ENCODE peak calls at places on chromosome 17, in ten cellular contexts. Y is tibial artery; R is AG04450; Z is lung; E is fibroblast of lung; B is cardiac muscle cell; G is CD4-positive, alpha-beta T cell; C is heart left ventricle; V is hepatocyte; U is A673. D is an unnamed sample.
A peak's percentile ranks its signal among the peaks of the same experiment; 100 is the strongest.

GRCh38 chr17:51830886-51831285 is 327.6 kb downstream of the CA10 start:
- DNase-seq in Y (no peak), R (no peak), Z (no peak), E (no peak), B (no peak), G (no peak), C (no peak), V (no peak), U (no peak), D (no peak)

GRCh38 chr17:77528516-77529327 is 388.0 kb downstream of the SEC14L1 start:
- DNase-seq in Y (peak; percentile 52), R (no peak), Z (no peak), E (no peak), B (peak; percentile 84), G (peak; percentile 18), C (no peak), V (peak; percentile 64), U (peak; percentile 83), D (no peak)

GRCh38 chr17:76202516-76202915 is 37.8 kb downstream of the RNF157 start:
- DNase-seq in Y (no peak), R (no peak), Z (no peak), E (no peak), B (no peak), G (no peak), C (no peak), V (no peak), U (peak; percentile 20), D (peak; percentile 79)

GRCh38 chr17:3724373-3725077 is 822 bp downstream of the HASPIN start:
- DNase-seq in Y (no peak), R (no peak), Z (no peak), E (no peak), B (peak; percentile 21), G (no peak), C (no peak), V (no peak), U (no peak), D (no peak)

GRCh38 chr17:74743755-74744154 is 4.7 kb upstream of the NHERF1 start:
- DNase-seq in Y (no peak), R (no peak), Z (no peak), E (no peak), B (no peak), G (no peak), C (no peak), V (no peak), U (no peak), D (no peak)

GRCh38 chr17:40281663-40282062 is 6.0 kb upstream of the CDC6 start:
- DNase-seq in Y (no peak), R (no peak), Z (no peak), E (no peak), B (no peak), G (no peak), C (no peak), V (no peak), U (no peak), D (no peak)

GRCh38 chr17:57697891-57698708 is 47.0 kb downstream of the CCDC182 start:
- DNase-seq in Y (no peak), R (no peak), Z (peak; percentile 13), E (no peak), B (peak; percentile 19), G (no peak), C (no peak), V (no peak), U (no peak), D (peak; percentile 1)

GRCh38 chr17:29674270-29674669 is 51.6 kb upstream of the CORO6 start:
- DNase-seq in Y (no peak), R (no peak), Z (no peak), E (no peak), B (no peak), G (no peak), C (no peak), V (no peak), U (no peak), D (no peak)

GRCh38 chr17:1008008-1008761 is 11.3 kb downstream of the TIMM22 start:
- DNase-seq in Y (peak; percentile 93), R (no peak), Z (no peak), E (no peak), B (no peak), G (no peak), C (peak; percentile 73), V (no peak), U (no peak), D (no peak)

GRCh38 chr17:45409659-45410076 is 23.0 kb downstream of the ARHGAP27 start:
- DNase-seq in Y (no peak), R (no peak), Z (no peak), E (no peak), B (no peak), G (no peak), C (no peak), V (no peak), U (no peak), D (no peak)

DNA sequence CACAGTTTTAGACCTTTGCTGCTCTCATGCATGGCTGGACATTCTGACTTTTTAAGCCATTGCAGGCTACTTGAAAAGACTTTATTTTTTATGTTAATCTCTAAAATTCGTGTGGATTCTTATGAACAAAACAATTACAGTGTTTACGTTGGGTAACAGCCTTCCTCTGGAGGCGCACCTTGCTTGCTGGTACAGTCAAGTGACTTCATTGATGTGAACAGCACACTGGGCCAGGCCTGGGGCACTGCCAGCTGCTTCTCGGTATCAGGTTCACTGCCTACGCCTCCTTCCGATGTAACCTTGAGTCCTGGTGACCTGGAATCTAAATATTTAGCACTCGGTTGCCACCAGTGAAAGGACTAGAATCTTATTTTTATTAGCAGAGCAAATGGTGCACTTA is 27.8 kb downstream of the MARCHF10 start:
- DNase-seq in Y (no peak), R (no peak), Z (peak; percentile 78), E (no peak), B (no peak), G (no peak), C (no peak), V (no peak), U (no peak), D (peak; percentile 83)
- TF ChIP-seq CTCF in Y (no peak), R (no peak), Z (no peak), E (no peak), B (no peak), G (no peak), C (no peak), V (no peak), U (no peak), D (peak; percentile 49)

DNA sequence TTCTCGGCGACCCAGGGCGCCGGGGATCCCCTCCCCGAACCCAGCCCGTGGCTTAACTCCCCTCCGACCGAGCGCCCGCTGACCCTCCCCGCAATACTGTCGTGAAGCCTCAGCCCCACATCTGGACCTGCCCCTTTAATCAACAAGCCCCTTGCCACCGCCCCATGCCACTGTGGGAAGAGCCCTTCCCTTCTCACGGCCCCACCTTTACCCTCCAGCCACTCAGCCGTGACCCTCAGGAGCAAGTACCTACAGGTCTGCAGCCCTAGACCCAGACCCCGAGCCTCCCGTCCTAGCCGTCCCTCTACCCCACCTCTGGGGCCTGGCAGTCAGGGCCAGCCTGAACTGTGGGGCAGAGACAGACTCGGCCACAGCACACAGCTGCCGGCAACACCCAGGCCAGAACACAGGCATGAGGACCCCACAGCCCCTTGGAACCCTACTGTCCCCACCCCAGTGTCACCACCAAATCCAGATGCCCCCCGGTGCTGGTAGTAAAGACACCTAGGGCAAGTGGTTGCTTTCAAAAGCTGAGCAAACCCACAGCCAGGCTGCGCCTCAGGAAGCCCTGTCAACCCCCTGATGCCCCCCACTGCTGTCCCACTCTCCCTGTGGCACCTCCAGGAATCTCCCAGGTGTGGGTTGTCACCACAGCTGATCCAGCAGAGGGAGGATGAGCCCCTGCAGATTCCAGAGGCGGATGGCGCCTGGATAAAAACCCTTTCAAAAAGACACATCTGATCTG is 1.4 kb downstream of the NXPH3 start:
- DNase-seq in Y (peak; percentile 74), R (no peak), Z (no peak), E (no peak), B (no peak), G (no peak), C (no peak), V (peak; percentile 5), U (no peak), D (no peak)
- H3K27me3 ChIP-seq in Y (no peaks in the 10 kb centered on the region), R (peaks cover 25% of the 10 kb centered on the region), Z (no peaks in the 10 kb centered on the region), E (peaks cover 27% of the 10 kb centered on the region), B (peaks cover 18% of the 10 kb centered on the region), G (peaks cover 50% of the 10 kb centered on the region), C (no peaks in the 10 kb centered on the region), V (peaks cover 38% of the 10 kb centered on the region), U (peaks cover 14% of the 10 kb centered on the region), D (no peaks in the 10 kb centered on the region)

DNA sequence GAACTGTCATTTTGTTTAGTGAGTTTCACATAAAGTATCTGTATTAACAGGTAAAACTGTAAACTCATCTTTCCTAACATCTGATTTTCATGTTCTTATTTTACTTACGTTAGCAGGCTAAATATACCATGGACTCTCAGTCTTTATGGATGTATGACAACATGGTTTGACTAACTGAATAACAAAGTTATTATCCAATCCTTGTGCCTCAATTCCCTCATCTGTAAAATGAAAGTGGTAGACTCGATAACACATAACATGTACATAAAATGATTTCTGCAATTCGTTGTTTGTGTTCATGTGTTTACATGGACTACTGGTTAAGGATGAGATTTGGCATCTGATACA is 9.5 kb upstream of the PCTP start:
- DNase-seq in Y (no peak), R (no peak), Z (no peak), E (no peak), B (no peak), G (no peak), C (no peak), V (no peak), U (no peak), D (no peak)
- TF ChIP-seq CTCF in Y (no peak), R (no peak), Z (no peak), E (no peak), B (no peak), G (no peak), C (no peak), V (no peak), U (no peak), D (no peak)

GRCh38 chr17:82060001-82060380 is 5.6 kb downstream of the DUS1L start:
- DNase-seq in Y (no peak), R (no peak), Z (no peak), E (no peak), B (no peak), G (no peak), C (peak; percentile 47), V (no peak), U (no peak), D (no peak)
- H3K27me3 ChIP-seq in Y (no peaks in the 10 kb centered on the region), R (no peaks in the 10 kb centered on the region), Z (no peaks in the 10 kb centered on the region), E (no peaks in the 10 kb centered on the region), B (no peaks in the 10 kb centered on the region), G (no peaks in the 10 kb centered on the region), C (no peaks in the 10 kb centered on the region), V (no peaks in the 10 kb centered on the region), U (no peaks in the 10 kb centered on the region), D (no peaks in the 10 kb centered on the region)

GRCh38 chr17:28492352-28493310 is 13.5 kb upstream of the FOXN1 start:
- DNase-seq in Y (no peak), R (no peak), Z (no peak), E (no peak), B (no peak), G (no peak), C (no peak), V (no peak), U (no peak), D (peak; percentile 91)
- TF ChIP-seq CTCF in Y (no peak), R (no peak), Z (no peak), E (no peak), B (no peak), G (no peak), C (no peak), V (no peak), U (no peak), D (peak; percentile 52)

D was measured in bronchial epithelial cell.